ENCODE peak calls at places on chromosomes 11 and 22, in nine cellular contexts. Q is adipocyte, O is right lobe of liver, L is dorsolateral prefrontal cortex, J is osteoblast, Y is lung, C is IMR-90, U is GM06990, G is cardiac muscle cell. N is an unnamed sample.

GRCh38 chr22:27391092-27391770 is 410.3 kb downstream of the MN1 start:
- DNase-seq in J (no peak), C (no peak), Q (peak), L (no peak), U (no peak), Y (no peak), O (peak), G (peak), N (no peak)

GRCh38 chr11:95156133-95156731 is 66.6 kb downstream of the ENDOD1 start:
- DNase-seq in J (peak), Q (no peak), L (no peak), O (no peak), U (no peak), C (no peak), Y (no peak), G (no peak), N (no peak)

GRCh38 chr11:130478204-130478701 is 29.8 kb downstream of the ADAMTS15 start:
- DNase-seq in C (peak), Y (peak), U (no peak), Q (peak), J (peak), O (no peak), G (peak), L (no peak), N (peak)

GRCh38 chr11:540583-541432 is 3.5 kb downstream of the LRRC56 start:
- DNase-seq in G (no peak), L (no peak), O (no peak), Q (no peak), Y (no peak), C (no peak), J (peak), U (no peak), N (no peak)

GRCh38 chr11:9642894-9643293 is 21.0 kb upstream of the SWAP70 start:
- DNase-seq in O (no peak), Q (no peak), J (no peak), G (no peak), U (no peak), Y (no peak), L (no peak), C (no peak), N (no peak)

GRCh38 chr11:6251120-6251733 is 8.4 kb upstream of the CCKBR start:
- DNase-seq in G (peak), L (no peak), J (peak), C (peak), U (no peak), O (no peak), Q (peak), Y (peak), N (peak)

GRCh38 chr22:38398609-38399401 is 56.2 kb downstream of the KCNJ4 start:
- DNase-seq in J (peak), Q (peak), L (peak), Y (peak), C (peak), O (peak), G (peak), U (peak), N (peak)

GRCh38 chr11:134561348-134561720 is 149.3 kb upstream of the B3GAT1 start:
- DNase-seq in G (no peak), U (no peak), O (peak), J (no peak), Y (peak), C (no peak), Q (no peak), L (no peak), N (peak)

GRCh38 chr11:126194121-126194543 is 17.3 kb downstream of the RPUSD4 start:
- DNase-seq in Y (no peak), G (peak), L (no peak), C (peak), U (no peak), J (peak), O (no peak), Q (peak), N (peak)

GRCh38 chr11:70270104-70270876 is at the start of gene PPFIA1:
- DNase-seq in Q (peak), C (peak), L (peak), U (peak), J (peak), G (peak), O (peak), Y (peak), N (peak)

GRCh38 chr11:59534676-59535075 is 23.3 kb downstream of the OR4D9 start:
- DNase-seq in L (no peak), C (no peak), Y (no peak), G (no peak), U (no peak), Q (no peak), J (peak), O (no peak), N (no peak)

GRCh38 chr22:37443086-37443485 is 15.8 kb upstream of the ELFN2 start:
- DNase-seq in Y (no peak), Q (no peak), O (no peak), U (no peak), L (no peak), J (no peak), C (no peak), G (no peak), N (no peak)

DNA sequence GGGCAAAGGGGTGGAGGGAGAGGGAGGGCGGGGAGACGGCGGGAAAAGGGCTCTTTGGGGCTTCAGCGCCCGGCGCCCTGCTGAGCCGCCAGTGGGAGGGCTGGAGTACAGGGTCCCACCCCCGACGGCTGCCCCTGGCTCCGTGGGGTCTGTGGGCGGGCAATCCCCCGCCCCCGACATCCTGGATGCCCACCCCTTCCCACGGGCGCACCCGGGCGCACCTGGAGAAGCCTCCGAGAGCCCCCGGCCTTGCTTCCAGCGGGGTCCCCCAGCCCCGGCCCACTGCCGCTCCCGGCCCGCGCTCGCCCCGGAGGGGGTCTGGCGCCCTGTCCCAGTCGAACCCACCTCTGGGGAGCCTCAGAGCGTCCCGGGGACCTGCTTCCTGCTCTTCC is 394 bp downstream of the CHRM4 start:
- DNase-seq in Y (no peak), G (no peak), O (peak), J (peak), U (no peak), L (no peak), Q (no peak), C (no peak), N (peak)
- H3K4me3 ChIP-seq in Y (no peak), G (peak), O (no peak), J (no peak), U (peak), L (peak), Q (no peak), C (peak), N (peak)

GRCh38 chr11:57276169-57276854 is 39.3 kb upstream of the APLNR start:
- DNase-seq in O (no peak), L (no peak), J (no peak), G (no peak), Q (no peak), U (no peak), Y (no peak), C (no peak), N (no peak)

GRCh38 chr11:57276857-57277505 is 39.9 kb upstream of the APLNR start:
- DNase-seq in J (no peak), Y (no peak), U (no peak), G (peak), Q (peak), C (peak), O (no peak), L (no peak), N (no peak)

GRCh38 chr11:57279131-57279530 is 42.1 kb upstream of the APLNR start:
- DNase-seq in C (peak), G (peak), L (no peak), J (no peak), U (no peak), Q (peak), O (no peak), Y (no peak), N (no peak)

GRCh38 chr11:57278721-57279095 is 41.7 kb upstream of the APLNR start:
- DNase-seq in G (peak), Q (no peak), J (no peak), U (no peak), Y (no peak), L (no peak), O (no peak), C (no peak), N (no peak)

GRCh38 chr11:57277845-57278720 is 41.0 kb upstream of the APLNR start:
- DNase-seq in L (peak), J (peak), O (peak), Y (peak), U (no peak), Q (peak), G (peak), C (peak), N (peak)
- H3K4me3 ChIP-seq in L (no peak), J (peak), O (no peak), Y (no peak), U (no peak), Q (peak), G (no peak), C (peak), N (no peak)

GRCh38 chr11:7254731-7255291 is 3.1 kb downstream of the SYT9 start:
- DNase-seq in G (no peak), O (no peak), Y (no peak), J (peak), Q (no peak), U (no peak), L (no peak), C (no peak), N (no peak)

GRCh38 chr11:7250166-7250565 is 1.5 kb upstream of the SYT9 start:
- DNase-seq in Q (no peak), J (no peak), L (no peak), Y (no peak), U (no peak), G (no peak), O (no peak), C (no peak), N (no peak)

GRCh38 chr11:7252683-7253213 is 1.0 kb downstream of the SYT9 start:
- DNase-seq in G (no peak), U (no peak), C (no peak), Q (no peak), L (no peak), O (peak), J (no peak), Y (no peak), N (no peak)

GRCh38 chr11:7251836-7252682 is at the start of gene SYT9:
- DNase-seq in O (peak), C (no peak), L (peak), G (peak), Q (peak), Y (peak), U (peak), J (peak), N (peak)

DNA sequence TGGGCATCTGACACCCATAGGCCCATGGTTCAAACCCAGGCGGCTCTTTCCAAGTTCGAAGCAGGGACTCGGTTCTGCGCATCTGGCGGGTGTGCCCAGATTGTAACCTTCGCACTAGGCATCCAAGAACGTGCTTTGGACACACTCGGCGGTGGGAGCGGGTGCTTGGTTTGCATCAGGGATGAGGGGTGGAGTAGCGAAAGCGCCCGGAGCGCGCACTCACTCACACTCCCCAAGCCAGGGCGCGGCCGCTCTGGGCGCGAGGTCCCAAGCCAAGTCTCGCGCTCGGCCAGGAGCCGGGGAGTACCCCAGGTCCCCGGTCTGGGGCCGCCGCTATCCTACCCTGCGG is 243 bp upstream of the SYT9 start:
- DNase-seq in C (no peak), O (no peak), G (no peak), J (peak), Y (no peak), L (no peak), U (no peak), Q (no peak), N (no peak)
- H3K4me3 ChIP-seq in C (peak), O (peak), G (peak), J (peak), Y (peak), L (peak), U (no peak), Q (peak), N (peak)

DNA sequence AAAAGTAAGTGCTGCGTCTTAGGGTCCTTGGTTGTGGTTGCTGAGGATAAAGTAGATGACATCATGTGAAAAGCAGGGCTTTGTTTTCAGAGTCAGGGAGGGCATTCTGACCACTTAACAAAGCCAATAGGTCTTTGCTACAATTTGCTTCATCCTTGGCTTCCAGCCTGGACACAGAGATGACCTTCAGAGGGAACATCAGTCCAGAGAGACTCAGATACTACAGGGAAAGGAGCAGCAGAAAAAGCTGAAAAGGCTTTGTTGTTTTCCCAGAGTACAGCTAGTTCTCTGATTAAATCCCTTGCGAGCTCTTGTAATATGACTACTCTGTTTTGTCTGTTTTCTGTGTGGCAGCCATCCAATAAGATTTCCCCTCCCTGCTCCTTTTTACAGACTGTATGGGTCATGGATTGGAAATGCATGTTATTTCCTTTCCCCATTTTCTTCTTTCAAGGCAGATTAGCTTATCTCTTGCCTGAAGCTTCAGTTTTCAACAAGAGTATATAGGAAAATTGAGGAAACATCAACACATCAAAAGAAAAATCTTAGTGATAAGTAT is 31.9 kb downstream of the ATG13 start:
- DNase-seq in C (peak), U (no peak), L (no peak), Q (peak), G (peak), O (peak), J (peak), Y (peak), N (peak)
- H3K4me3 ChIP-seq in C (no peak), U (no peak), L (peak), Q (peak), G (no peak), O (no peak), J (no peak), Y (no peak), N (no peak)

GRCh38 chr11:45373506-45373905 is 87.4 kb upstream of the SYT13 start:
- DNase-seq in O (no peak), C (no peak), Y (no peak), U (no peak), G (no peak), L (no peak), Q (no peak), J (no peak), N (no peak)
- H3K4me3 ChIP-seq in O (no peak), C (no peak), Y (no peak), U (no peak), G (no peak), L (no peak), Q (no peak), J (no peak), N (no peak)

GRCh38 chr11:128291835-128292234 is 295.5 kb downstream of the ETS1 start:
- DNase-seq in C (no peak), G (no peak), U (no peak), L (no peak), Q (no peak), J (no peak), Y (no peak), O (no peak), N (no peak)

GRCh38 chr11:128291043-128291442 is 296.3 kb downstream of the ETS1 start:
- DNase-seq in L (no peak), O (no peak), U (no peak), C (no peak), Q (no peak), Y (no peak), J (no peak), G (no peak), N (peak)

GRCh38 chr11:128289048-128289447 is 298.3 kb downstream of the ETS1 start:
- DNase-seq in Q (no peak), O (no peak), U (no peak), G (no peak), L (no peak), Y (no peak), J (no peak), C (no peak), N (no peak)

GRCh38 chr11:128288368-128288767 is 299.0 kb downstream of the ETS1 start:
- DNase-seq in O (no peak), Q (peak), L (no peak), G (no peak), C (peak), U (no peak), Y (no peak), J (no peak), N (no peak)

DNA sequence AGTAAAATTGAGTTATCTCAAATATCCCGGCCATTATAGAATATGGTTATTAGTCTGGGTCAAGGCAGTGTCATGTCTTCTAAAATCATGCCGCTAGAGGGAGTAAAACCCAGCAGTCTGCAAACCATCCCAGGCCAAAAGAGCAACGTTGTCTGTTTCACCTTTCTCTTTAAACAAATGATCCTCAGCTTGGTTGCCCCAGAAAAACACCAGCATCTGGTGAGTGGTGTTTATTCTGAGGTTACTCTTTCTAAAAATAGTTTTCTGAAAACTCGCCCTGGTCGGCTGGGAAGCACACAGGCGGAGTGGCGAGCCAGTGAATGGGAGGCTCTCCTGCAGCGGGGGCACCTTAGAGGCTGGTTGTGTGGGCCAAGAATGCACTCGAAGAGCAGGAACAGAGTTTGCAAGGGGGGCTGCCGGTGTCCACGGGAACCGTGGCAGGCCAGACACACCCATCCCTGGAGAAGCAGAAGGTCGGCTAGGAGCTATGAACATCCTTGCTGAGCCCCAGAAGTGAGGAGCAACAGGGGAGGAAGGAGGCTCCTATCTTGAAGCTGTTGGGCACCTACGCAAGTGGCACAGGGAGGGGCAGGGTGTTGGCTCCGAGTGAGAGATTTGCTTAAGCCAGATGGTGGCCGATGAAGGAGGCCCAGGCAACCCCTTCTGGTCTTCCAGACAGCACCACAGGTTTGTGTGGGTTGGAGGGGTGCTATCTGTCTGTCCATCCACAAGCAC is 297.1 kb downstream of the ETS1 start:
- DNase-seq in C (peak), Q (peak), G (peak), J (peak), L (no peak), O (peak), U (peak), Y (peak), N (peak)
- H3K4me3 ChIP-seq in C (no peak), Q (no peak), G (no peak), J (peak), L (no peak), O (no peak), U (peak), Y (no peak), N (no peak)

GRCh38 chr22:35539487-35539886 is 1.1 kb upstream of the RASD2 start:
- DNase-seq in U (no peak), J (no peak), G (no peak), Y (no peak), C (no peak), O (no peak), L (no peak), Q (no peak), N (no peak)
- H3K4me3 ChIP-seq in U (no peak), J (peak), G (peak), Y (no peak), C (no peak), O (peak), L (peak), Q (peak), N (no peak)

GRCh38 chr11:2137202-2138071 is 1.8 kb downstream of the IGF2 start:
- DNase-seq in G (peak), U (no peak), Y (peak), L (no peak), Q (peak), J (peak), O (no peak), C (peak), N (peak)
- H3K4me3 ChIP-seq in G (peak), U (no peak), Y (no peak), L (peak), Q (no peak), J (peak), O (no peak), C (peak), N (no peak)